ENCODE peak calls at places on chromosomes 7 and 10, in six cellular contexts. E is cardiac fibroblast, O is upper lobe of left lung, S is body of pancreas, I is astrocyte of the cerebellum, W is fibroblast of the aortic adventitia. M is an unnamed sample.

GRCh38 chr10:120742373-120742772 is 108.8 kb upstream of the WDR11 start:
- DNase-seq in E (no peak), O (no peak), S (no peak), I (no peak), W (no peak), M (no peak)

GRCh38 chr7:83166-83840 is 109.1 kb upstream of the FAM20C start:
- DNase-seq in E (no peak), O (no peak), S (peak; percentile 8), I (no peak), W (no peak), M (no peak)

GRCh38 chr10:124302951-124303505 is 115.7 kb downstream of the OAT start:
- DNase-seq in E (no peak), O (peak; percentile 6), S (no peak), I (no peak), W (no peak), M (no peak)

GRCh38 chr10:32095116-32095733 is 39.0 kb upstream of the KIF5B start:
- DNase-seq in E (peak; percentile 7), O (no peak), S (no peak), I (no peak), W (peak; percentile 3), M (no peak)

GRCh38 chr7:155206286-155207020 is 91.2 kb upstream of the INSIG1 start:
- DNase-seq in E (peak; percentile 95), O (peak; percentile 79), S (no peak), I (peak; percentile 43), W (peak; percentile 94), M (peak; percentile 41)

GRCh38 chr7:4837041-4837813 is 24.6 kb downstream of the PAPOLB start:
- DNase-seq in E (peak; percentile 38), O (no peak), S (peak; percentile 66), I (no peak), W (no peak), M (no peak)

GRCh38 chr7:101804087-101804631 is 13.3 kb upstream of the CUX1 start:
- DNase-seq in E (no peak), O (no peak), S (no peak), I (no peak), W (no peak), M (no peak)

GRCh38 chr10:47134166-47134565 is 165.8 kb upstream of the GDF10 start:
- DNase-seq in E (no peak), O (no peak), S (no peak), I (no peak), W (no peak), M (no peak)

GRCh38 chr10:33201971-33202370 is 132.5 kb downstream of the NRP1 start:
- DNase-seq in E (no peak), O (no peak), S (no peak), I (no peak), W (no peak), M (peak; percentile 62)

GRCh38 chr10:114374141-114374791 is 30.0 kb downstream of the AFAP1L2 start:
- DNase-seq in E (no peak), O (no peak), S (no peak), I (peak; percentile 62), W (peak; percentile 9), M (no peak)

GRCh38 chr7:143385891-143386781 is 5.0 kb downstream of the ZYX start:
- DNase-seq in E (peak; percentile 71), O (peak; percentile 69), S (no peak), I (no peak), W (no peak), M (peak; percentile 51)

GRCh38 chr7:47474211-47474936 is 107.5 kb downstream of the TNS3 start:
- DNase-seq in E (no peak), O (no peak), S (no peak), I (no peak), W (no peak), M (no peak)
- H3K4me3 ChIP-seq in E (no peak overlapping the region), O (no peak overlapping the region), S (no peak overlapping the region), I (no peak overlapping the region), W (no peak overlapping the region), M (no peak overlapping the region)

GRCh38 chr7:129776397-129776792 is 164.9 kb downstream of the NRF1 start:
- DNase-seq in E (no peak), O (no peak), S (no peak), I (no peak), W (no peak), M (no peak)

GRCh38 chr7:129778770-129779601 is 167.5 kb downstream of the NRF1 start:
- DNase-seq in E (no peak), O (no peak), S (peak; percentile 34), I (no peak), W (no peak), M (no peak)

GRCh38 chr7:129777195-129777844 is 165.8 kb downstream of the NRF1 start:
- DNase-seq in E (no peak), O (no peak), S (no peak), I (no peak), W (no peak), M (no peak)

GRCh38 chr7:129779602-129780256 is 168.2 kb downstream of the NRF1 start:
- DNase-seq in E (no peak), O (peak; percentile 39), S (peak; percentile 82), I (no peak), W (no peak), M (no peak)

DNA sequence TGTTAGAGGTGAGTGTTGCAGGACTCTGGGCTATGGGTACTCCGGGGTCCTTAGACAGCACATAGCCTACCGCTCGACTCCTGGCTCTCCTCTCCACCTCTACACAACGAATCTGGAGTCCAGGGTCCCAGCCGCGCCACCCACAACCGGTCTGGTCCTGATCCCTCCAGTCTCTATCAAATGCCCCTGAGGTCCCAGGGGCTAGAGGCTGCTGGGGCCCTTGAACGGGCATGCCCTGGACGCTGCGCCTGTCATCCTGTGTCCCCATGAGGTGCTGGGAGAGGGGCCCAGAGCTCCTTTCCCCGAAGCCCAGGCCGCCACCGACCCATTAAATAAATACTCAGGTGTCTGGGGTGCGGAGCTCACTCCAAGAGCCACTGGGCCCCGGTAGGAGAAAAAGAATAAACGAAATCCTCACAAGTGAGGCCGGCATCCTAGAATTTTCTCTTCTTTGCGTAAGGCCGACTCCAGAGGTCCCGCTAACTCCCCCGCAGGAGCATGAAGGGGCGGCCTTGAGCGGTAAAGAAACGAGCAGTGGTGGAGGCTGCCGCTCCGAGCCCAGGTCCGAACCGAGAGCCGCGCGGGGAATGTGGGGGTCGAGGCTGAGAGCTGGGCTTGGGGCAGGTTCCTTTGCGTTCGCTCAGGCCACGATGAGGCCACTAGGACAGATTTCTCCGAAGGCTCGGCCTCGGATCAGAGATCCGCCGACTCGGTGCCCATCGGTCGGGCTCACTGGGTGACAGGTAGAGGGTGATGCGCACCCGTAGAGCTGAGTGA is 166.7 kb downstream of the NRF1 start:
- DNase-seq in E (no peak), O (no peak), S (no peak), I (no peak), W (no peak), M (no peak)
- H3K4me3 ChIP-seq in E (no peak overlapping the region), O (peak overlapping the region; percentile 58), S (no peak overlapping the region), I (no peak overlapping the region), W (no peak overlapping the region), M (no peak overlapping the region)

GRCh38 chr10:50398823-50399222 is 147.5 kb upstream of the ASAH2 start:
- DNase-seq in E (no peak), O (no peak), S (no peak), I (no peak), W (no peak), M (no peak)

GRCh38 chr10:50396491-50397311 is 145.4 kb upstream of the ASAH2 start:
- DNase-seq in E (peak; percentile 78), O (no peak), S (no peak), I (no peak), W (peak; percentile 55), M (no peak)

GRCh38 chr10:50398383-50398782 is 147.1 kb upstream of the ASAH2 start:
- DNase-seq in E (peak; percentile 87), O (no peak), S (no peak), I (no peak), W (peak; percentile 63), M (no peak)

GRCh38 chr10:50395279-50395678 is 144.0 kb upstream of the ASAH2 start:
- DNase-seq in E (peak; percentile 94), O (peak; percentile 71), S (peak; percentile 29), I (no peak), W (peak; percentile 85), M (no peak)

DNA sequence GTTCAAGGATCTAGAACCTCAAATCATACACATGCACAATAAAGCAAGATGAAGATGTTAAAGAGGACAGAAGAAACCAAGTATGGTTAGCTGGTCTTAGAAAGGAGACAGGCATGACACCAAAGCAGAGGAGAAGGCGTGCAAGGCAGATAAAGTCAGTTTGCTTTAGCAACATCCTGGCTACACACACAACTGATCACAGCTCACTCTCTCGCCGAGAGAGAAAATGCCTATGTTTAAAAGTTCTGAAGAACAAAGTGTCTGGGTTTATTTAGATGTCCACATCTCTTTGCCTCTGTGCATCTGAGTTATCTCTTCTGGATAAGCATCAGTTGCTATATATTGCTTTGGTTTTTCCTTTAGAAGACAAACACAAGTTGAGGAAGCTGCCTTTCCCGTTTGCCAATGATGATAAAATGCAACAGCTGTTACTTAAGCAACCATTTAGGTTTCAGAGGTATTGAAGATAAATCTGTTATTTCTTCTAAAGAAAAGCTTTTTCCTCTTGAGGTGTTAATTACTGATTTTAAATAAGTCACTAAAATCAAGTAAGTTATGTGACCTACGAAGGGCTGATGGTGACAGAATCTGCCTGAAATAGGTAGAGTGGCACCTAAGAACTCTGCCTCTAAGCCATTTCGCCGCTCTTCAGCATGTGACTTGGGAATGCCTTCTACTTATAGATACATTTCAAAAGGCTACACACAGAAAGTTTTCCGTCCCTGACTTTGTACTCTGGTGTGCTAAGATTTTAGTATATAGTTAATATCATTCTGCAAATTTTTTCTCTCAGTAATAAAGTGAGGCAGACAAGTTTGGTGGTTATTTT is 146.2 kb upstream of the ASAH2 start:
- DNase-seq in E (no peak), O (no peak), S (no peak), I (no peak), W (no peak), M (no peak)
- H3K4me3 ChIP-seq in E (no peak overlapping the region), O (no peak overlapping the region), S (no peak overlapping the region), I (no peak overlapping the region), W (no peak overlapping the region), M (no peak overlapping the region)

GRCh38 chr7:82441916-82442478 is 1.6 kb downstream of the CACNA2D1 start:
- DNase-seq in E (peak; percentile 45), O (no peak), S (no peak), I (no peak), W (peak; percentile 35), M (no peak)
- H3K4me3 ChIP-seq in E (peak overlapping the region; percentile 89), O (peak overlapping the region; percentile 56), S (no peak overlapping the region), I (peak overlapping the region; percentile 85), W (peak overlapping the region; percentile 84), M (peak overlapping the region; percentile 77)

GRCh38 chr7:128833148-128833938 is 3.1 kb downstream of the FLNC start:
- DNase-seq in E (peak; percentile 91), O (no peak), S (no peak), I (peak; percentile 92), W (peak; percentile 95), M (no peak)
- H3K4me3 ChIP-seq in E (peak overlapping the region; percentile 68), O (no peak overlapping the region), S (no peak overlapping the region), I (peak overlapping the region; percentile 87), W (peak overlapping the region; percentile 90), M (peak overlapping the region; percentile 84)

GRCh38 chr7:30348083-30348560 is 63.7 kb downstream of the ZNRF2 start:
- DNase-seq in E (peak; percentile 91), O (peak; percentile 50), S (no peak), I (peak; percentile 71), W (peak; percentile 85), M (peak; percentile 59)
- H3K4me3 ChIP-seq in E (no peak overlapping the region), O (no peak overlapping the region), S (no peak overlapping the region), I (no peak overlapping the region), W (no peak overlapping the region), M (no peak overlapping the region)